ENCODE peak calls at places on chromosomes 11 and 22, in eight cellular contexts. V is HFF-Myc, N is mesendoderm, J is HFFc6, I is left ventricle myocardium superior, P is ACHN, L is HTR-8/SVneo, A is putamen. D is an unnamed sample.

GRCh38 chr11:1563697-1564534 is 8.2 kb downstream of the DUSP8 start:
- DNase-seq in A (no peak), V (no peak), N (no peak), L (no peak), I (peak), P (no peak), J (no peak), D (no peak)

GRCh38 chr11:69650081-69650831 is 9.3 kb downstream of the CCND1 start:
- DNase-seq in V (peak), P (no peak), N (no peak), A (no peak), L (no peak), J (no peak), I (no peak), D (no peak)

GRCh38 chr11:110759972-110760381 is 47.7 kb upstream of the ARHGAP20 start:
- DNase-seq in P (no peak), L (no peak), J (peak), N (peak), I (no peak), V (no peak), A (no peak), D (no peak)

GRCh38 chr11:19524171-19524671 is 188.4 kb upstream of the NAV2 start:
- DNase-seq in N (peak), P (no peak), I (no peak), A (peak), V (no peak), L (no peak), J (no peak), D (peak)

GRCh38 chr11:122663764-122664163 is 8.2 kb downstream of the UBASH3B start:
- DNase-seq in V (no peak), A (no peak), N (no peak), L (no peak), P (no peak), J (no peak), I (no peak), D (no peak)

GRCh38 chr11:62909107-62909894 is 11.9 kb downstream of the CHRM1 start:
- DNase-seq in P (peak), L (peak), A (no peak), V (peak), N (peak), J (peak), I (peak), D (peak)

GRCh38 chr11:77039491-77040400 is 5.5 kb downstream of the B3GNT6 start:
- DNase-seq in I (peak), A (no peak), N (peak), P (peak), V (no peak), L (no peak), J (no peak), D (no peak)

GRCh38 chr11:83033972-83034672 is 37.6 kb downstream of the RAB30 start:
- DNase-seq in A (peak), V (peak), I (peak), L (no peak), N (no peak), J (peak), P (no peak), D (peak)

GRCh38 chr11:119339581-119340334 is 925 bp downstream of the C1QTNF5 start:
- DNase-seq in L (peak), P (peak), I (peak), A (peak), N (peak), V (no peak), J (no peak), D (peak)

GRCh38 chr22:41862160-41862529 is 29.2 kb downstream of the SREBF2 start:
- DNase-seq in A (no peak), L (no peak), P (no peak), N (no peak), I (no peak), V (no peak), J (no peak), D (no peak)

GRCh38 chr11:115527534-115528125 is 23.4 kb upstream of the CADM1 start:
- DNase-seq in I (no peak), L (no peak), N (peak), A (no peak), P (no peak), J (no peak), V (no peak), D (no peak)

GRCh38 chr11:104663190-104664140 is 234.8 kb downstream of the CASP12 start:
- DNase-seq in I (no peak), A (no peak), N (peak), L (no peak), J (no peak), V (no peak), P (no peak), D (no peak)

GRCh38 chr11:87022254-87022653 is 15.5 kb upstream of the TMEM135 start:
- DNase-seq in I (no peak), L (no peak), V (no peak), N (no peak), A (no peak), J (no peak), P (no peak), D (no peak)

GRCh38 chr22:44587004-44587793 is 89.2 kb upstream of the RTL6 start:
- DNase-seq in V (no peak), L (no peak), A (no peak), N (peak), P (peak), I (peak), J (no peak), D (peak)

GRCh38 chr11:44618561-44619425 is 53.3 kb downstream of the CD82 start:
- DNase-seq in A (no peak), V (no peak), J (no peak), I (no peak), L (no peak), P (no peak), N (no peak), D (no peak)

GRCh38 chr11:46436113-46436512 is 44.5 kb upstream of the CHRM4 start:
- DNase-seq in A (no peak), J (no peak), N (no peak), P (no peak), V (no peak), I (no peak), L (no peak), D (no peak)

GRCh38 chr11:8229299-8230177 is 34.1 kb downstream of the LMO1 start:
- DNase-seq in P (no peak), I (peak), V (no peak), L (no peak), J (no peak), N (no peak), A (no peak), D (no peak)

D was measured in Ammon's horn.